ENCODE peak calls at places on chromosome 18, in four cellular contexts. G, U, N and E are unnamed samples.

GRCh38 chr18:50803579-50803978 is 16.2 kb downstream of the MRO start:
- DNase-seq in G (no peak), U (no peak), N (no peak), E (no peak)

GRCh38 chr18:77127769-77128671 is 4.6 kb downstream of the MBP start:
- DNase-seq in G (peak; percentile 86), U (no peak), N (peak; percentile 91), E (peak; percentile 87)

GRCh38 chr18:67519582-67519981 is 3.1 kb upstream of the DSEL start:
- DNase-seq in G (peak; percentile 15), U (no peak), N (peak; percentile 75), E (peak; percentile 71)

GRCh38 chr18:49432602-49433001 is 27.8 kb downstream of the DYM start:
- DNase-seq in G (no peak), U (no peak), N (no peak), E (no peak)

GRCh38 chr18:7577706-7578105 is 10.6 kb downstream of the PTPRM start:
- DNase-seq in G (peak; percentile 84), U (no peak), N (peak; percentile 61), E (peak; percentile 67)

GRCh38 chr18:68564961-68565360 is 149.9 kb downstream of the TMX3 start:
- DNase-seq in G (no peak), U (no peak), N (peak; percentile 24), E (no peak)

GRCh38 chr18:36589857-36590543 is 238.8 kb downstream of the TPGS2 start:
- DNase-seq in G (peak; percentile 42), U (no peak), N (no peak), E (peak; percentile 37)

GRCh38 chr18:47953471-47953931 is 23.0 kb upstream of the SMAD2 start:
- DNase-seq in G (peak; percentile 54), U (no peak), N (peak; percentile 79), E (peak; percentile 17)

GRCh38 chr18:73639788-73640187 is 507.8 kb downstream of the FBXO15 start:
- DNase-seq in G (no peak), U (no peak), N (no peak), E (no peak)

GRCh38 chr18:57050314-57050949 is 96.5 kb upstream of the BOD1L2 start:
- DNase-seq in G (no peak), U (no peak), N (no peak), E (no peak)

GRCh38 chr18:75316826-75317225 is 106.2 kb downstream of the TSHZ1 start:
- DNase-seq in G (no peak), U (no peak), N (no peak), E (no peak)

GRCh38 chr18:6482198-6482977 is 67.7 kb upstream of the L3MBTL4 start:
- DNase-seq in G (peak; percentile 3), U (peak; percentile 3), N (peak; percentile 89), E (no peak)

GRCh38 chr18:12779043-12779442 is 76.2 kb downstream of the PSMG2 start:
- DNase-seq in G (no peak), U (no peak), N (no peak), E (no peak)